ENCODE peak calls at places on chromosomes 3 and 15, in seven cellular contexts. One of them, this sample, is unnamed. For H3K9me3, the result is how much of the 10 kb centered on the place peaks cover.

GRCh38 chr15:47179988-47180387 is 537.3 kb upstream of the SEMA6D start:
- DNase-seq in ovary: no peak
- DNase-seq in H9: no peak
- DNase-seq in mucosa of descending colon: no peak
- DNase-seq in testis: no peak
- DNase-seq in A549: no peak
- DNase-seq in heart left ventricle: no peak
- DNase-seq in this sample: no peak

GRCh38 chr15:90479656-90480055 is 50.1 kb upstream of the CRTC3 start:
- DNase-seq in ovary: no peak
- DNase-seq in H9: no peak
- DNase-seq in mucosa of descending colon: no peak
- DNase-seq in testis: no peak
- DNase-seq in A549: no peak
- DNase-seq in heart left ventricle: no peak
- DNase-seq in this sample: peak

GRCh38 chr3:20742903-20743302 is 556.9 kb upstream of the SGO1 start:
- DNase-seq in ovary: no peak
- DNase-seq in H9: no peak
- DNase-seq in mucosa of descending colon: no peak
- DNase-seq in testis: no peak
- DNase-seq in A549: no peak
- DNase-seq in heart left ventricle: no peak
- DNase-seq in this sample: no peak

GRCh38 chr3:23202203-23202920 is 765 bp upstream of the UBE2E2 start:
- DNase-seq in ovary: no peak
- DNase-seq in H9: no peak
- DNase-seq in mucosa of descending colon: no peak
- DNase-seq in testis: peak
- DNase-seq in A549: peak
- DNase-seq in heart left ventricle: no peak
- DNase-seq in this sample: no peak

GRCh38 chr3:125200731-125201139 is 11.8 kb downstream of the SLC12A8 start:
- DNase-seq in ovary: no peak
- DNase-seq in H9: no peak
- DNase-seq in mucosa of descending colon: no peak
- DNase-seq in testis: no peak
- DNase-seq in A549: no peak
- DNase-seq in heart left ventricle: no peak
- DNase-seq in this sample: no peak

GRCh38 chr3:189040934-189041333 is 130.8 kb upstream of the TPRG1 start:
- DNase-seq in ovary: no peak
- DNase-seq in H9: no peak
- DNase-seq in mucosa of descending colon: no peak
- DNase-seq in testis: no peak
- DNase-seq in A549: no peak
- DNase-seq in heart left ventricle: no peak
- DNase-seq in this sample: no peak

GRCh38 chr3:108833616-108834015 is 11.0 kb downstream of the TRAT1 start:
- DNase-seq in ovary: no peak
- DNase-seq in H9: no peak
- DNase-seq in mucosa of descending colon: no peak
- DNase-seq in testis: no peak
- DNase-seq in A549: no peak
- DNase-seq in heart left ventricle: no peak
- DNase-seq in this sample: no peak

GRCh38 chr3:158407844-158408517 is 163.0 kb upstream of the MLF1 start:
- DNase-seq in ovary: no peak
- DNase-seq in H9: no peak
- DNase-seq in mucosa of descending colon: no peak
- DNase-seq in testis: no peak
- DNase-seq in A549: no peak
- DNase-seq in heart left ventricle: no peak
- DNase-seq in this sample: no peak

GRCh38 chr3:158718490-158719170 is 13.6 kb downstream of the RARRES1 start:
- DNase-seq in ovary: no peak
- DNase-seq in H9: no peak
- DNase-seq in mucosa of descending colon: no peak
- DNase-seq in testis: no peak
- DNase-seq in A549: peak
- DNase-seq in heart left ventricle: no peak
- DNase-seq in this sample: no peak

GRCh38 chr3:18441521-18441920 is 16.4 kb upstream of the SATB1 start:
- DNase-seq in ovary: no peak
- DNase-seq in H9: no peak
- DNase-seq in mucosa of descending colon: no peak
- DNase-seq in testis: no peak
- DNase-seq in A549: no peak
- DNase-seq in heart left ventricle: no peak
- DNase-seq in this sample: no peak

GRCh38 chr3:146159616-146160232 is 1.3 kb downstream of the PLOD2 start:
- DNase-seq in ovary: no peak
- DNase-seq in H9: no peak
- DNase-seq in mucosa of descending colon: no peak
- DNase-seq in testis: no peak
- DNase-seq in A549: no peak
- DNase-seq in heart left ventricle: no peak
- DNase-seq in this sample: no peak

GRCh38 chr3:55616803-55617202 is 129.7 kb upstream of the WNT5A start:
- DNase-seq in ovary: no peak
- DNase-seq in H9: no peak
- DNase-seq in mucosa of descending colon: no peak
- DNase-seq in testis: no peak
- DNase-seq in A549: no peak
- DNase-seq in heart left ventricle: no peak
- DNase-seq in this sample: no peak

GRCh38 chr15:34055868-34056595 is 17.0 kb upstream of the AVEN start:
- DNase-seq in ovary: no peak
- DNase-seq in H9: no peak
- DNase-seq in mucosa of descending colon: no peak
- DNase-seq in testis: no peak
- DNase-seq in A549: no peak
- DNase-seq in heart left ventricle: no peak
- DNase-seq in this sample: no peak

GRCh38 chr3:111998661-111999641 is at the start of gene TAGLN3:
- DNase-seq in ovary: no peak
- DNase-seq in H9: peak
- DNase-seq in mucosa of descending colon: peak
- DNase-seq in testis: no peak
- DNase-seq in A549: no peak
- DNase-seq in heart left ventricle: no peak
- DNase-seq in this sample: no peak

GRCh38 chr3:97359958-97360357 is 404.6 kb upstream of the ARL6 start:
- DNase-seq in ovary: no peak
- DNase-seq in H9: no peak
- DNase-seq in mucosa of descending colon: no peak
- DNase-seq in testis: no peak
- DNase-seq in A549: no peak
- DNase-seq in heart left ventricle: no peak
- DNase-seq in this sample: no peak

GRCh38 chr3:46848271-46849097 is 14.8 kb downstream of the MYL3 start:
- DNase-seq in ovary: peak
- DNase-seq in H9: peak
- DNase-seq in mucosa of descending colon: peak
- DNase-seq in testis: peak
- DNase-seq in A549: no peak
- DNase-seq in heart left ventricle: peak
- DNase-seq in this sample: no peak

GRCh38 chr3:178703268-178703975 is 167.2 kb downstream of the KCNMB2 start:
- DNase-seq in ovary: no peak
- DNase-seq in H9: no peak
- DNase-seq in mucosa of descending colon: no peak
- DNase-seq in testis: no peak
- DNase-seq in A549: no peak
- DNase-seq in heart left ventricle: no peak
- DNase-seq in this sample: no peak

GRCh38 chr3:46856576-46857471 is 6.4 kb downstream of the MYL3 start:
- DNase-seq in ovary: peak
- DNase-seq in H9: no peak
- DNase-seq in mucosa of descending colon: peak
- DNase-seq in testis: peak
- DNase-seq in A549: no peak
- DNase-seq in heart left ventricle: peak
- DNase-seq in this sample: peak

GRCh38 chr3:119342176-119342575 is 48.0 kb downstream of the ARHGAP31 start:
- DNase-seq in ovary: no peak
- DNase-seq in H9: no peak
- DNase-seq in mucosa of descending colon: no peak
- DNase-seq in testis: no peak
- DNase-seq in A549: no peak
- DNase-seq in heart left ventricle: no peak
- DNase-seq in this sample: no peak

GRCh38 chr3:73284432-73284831 is 223.0 kb downstream of the EBLN2 start:
- DNase-seq in ovary: no peak
- DNase-seq in H9: no peak
- DNase-seq in mucosa of descending colon: no peak
- DNase-seq in testis: no peak
- DNase-seq in A549: no peak
- DNase-seq in heart left ventricle: no peak
- DNase-seq in this sample: no peak

DNA sequence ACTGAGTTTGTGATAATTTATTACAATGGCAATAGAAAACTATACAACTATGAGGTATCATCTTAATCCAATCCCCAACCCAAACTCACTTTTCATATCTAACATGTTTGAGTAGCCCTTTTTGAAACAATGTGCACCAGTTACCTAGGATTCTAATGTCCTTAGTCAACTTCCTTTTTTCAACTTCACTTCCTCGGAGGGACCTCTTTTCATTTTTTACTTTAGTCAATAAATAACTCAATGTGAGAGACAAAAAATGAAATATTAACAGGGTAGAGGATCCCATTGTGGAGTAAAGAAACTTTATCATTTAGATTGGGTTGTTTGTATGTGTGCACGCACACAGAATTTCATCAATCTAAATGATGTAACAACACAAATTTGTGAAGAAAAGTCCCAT is 193.6 kb upstream of the LRRC3B start:
- DNase-seq in ovary: no peak
- DNase-seq in H9: no peak
- DNase-seq in mucosa of descending colon: no peak
- DNase-seq in testis: no peak
- DNase-seq in A549: no peak
- DNase-seq in heart left ventricle: no peak
- DNase-seq in this sample: no peak
- H3K9me3 ChIP-seq in ovary: under half
- H3K9me3 ChIP-seq in H9: under half
- H3K9me3 ChIP-seq in mucosa of descending colon: under half
- H3K9me3 ChIP-seq in testis: under half
- H3K9me3 ChIP-seq in A549: under half
- H3K9me3 ChIP-seq in heart left ventricle: under half
- H3K9me3 ChIP-seq in this sample: under half

DNA sequence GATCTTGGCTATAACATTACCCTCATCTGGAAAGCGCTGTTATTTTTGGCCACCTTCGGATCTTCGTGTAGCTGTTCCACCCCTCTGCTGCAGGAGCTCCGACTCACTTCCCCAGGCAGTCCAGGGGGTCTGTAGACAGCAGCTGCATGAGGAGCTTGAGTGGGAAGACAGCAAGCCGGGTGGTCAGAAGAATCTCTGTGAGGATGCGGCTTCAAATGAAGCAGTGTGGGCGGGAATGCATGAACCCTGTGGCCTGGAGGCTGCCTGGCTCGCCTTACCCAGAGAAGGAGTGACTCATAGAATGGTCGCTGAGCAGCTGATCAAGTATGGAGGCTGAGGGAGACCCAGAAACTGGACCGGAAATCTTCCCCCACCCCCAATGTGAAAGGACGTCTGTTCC is 45.2 kb upstream of the NR2F2 start:
- DNase-seq in ovary: no peak
- DNase-seq in H9: no peak
- DNase-seq in mucosa of descending colon: no peak
- DNase-seq in testis: peak
- DNase-seq in A549: no peak
- DNase-seq in heart left ventricle: peak
- DNase-seq in this sample: no peak
- TF ChIP-seq CTCF in ovary: no peak
- TF ChIP-seq CTCF in H9: no peak
- TF ChIP-seq CTCF in mucosa of descending colon: no peak
- TF ChIP-seq CTCF in testis: no peak
- TF ChIP-seq CTCF in A549: no peak
- TF ChIP-seq CTCF in heart left ventricle: no peak
- TF ChIP-seq CTCF in this sample: no peak

DNA sequence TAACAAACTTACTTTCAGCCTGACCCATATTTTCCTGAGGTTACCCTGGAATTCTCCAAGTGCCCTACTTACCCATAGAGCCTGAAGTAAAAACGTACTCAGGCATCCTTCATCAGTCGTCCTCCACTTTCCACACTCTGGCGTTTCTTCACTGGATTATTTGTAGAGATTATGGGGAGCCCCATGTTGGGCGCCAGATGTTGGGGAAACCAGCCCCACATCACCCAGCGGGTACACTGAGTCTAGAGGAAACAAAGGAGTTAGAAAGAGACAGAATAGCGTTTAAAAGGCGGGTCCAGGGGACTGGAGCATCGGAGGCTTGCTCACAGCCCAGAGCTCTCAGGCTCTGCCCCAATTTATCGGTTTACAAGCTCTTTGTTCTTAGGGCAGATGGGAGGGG is 9.7 kb upstream of the SLC28A2 start:
- DNase-seq in ovary: no peak
- DNase-seq in H9: no peak
- DNase-seq in mucosa of descending colon: no peak
- DNase-seq in testis: no peak
- DNase-seq in A549: peak
- DNase-seq in heart left ventricle: no peak
- DNase-seq in this sample: peak
- H3K9me3 ChIP-seq in ovary: under half
- H3K9me3 ChIP-seq in H9: under half
- H3K9me3 ChIP-seq in mucosa of descending colon: half or more
- H3K9me3 ChIP-seq in testis: under half
- H3K9me3 ChIP-seq in A549: under half
- H3K9me3 ChIP-seq in heart left ventricle: half or more
- H3K9me3 ChIP-seq in this sample: under half

DNA sequence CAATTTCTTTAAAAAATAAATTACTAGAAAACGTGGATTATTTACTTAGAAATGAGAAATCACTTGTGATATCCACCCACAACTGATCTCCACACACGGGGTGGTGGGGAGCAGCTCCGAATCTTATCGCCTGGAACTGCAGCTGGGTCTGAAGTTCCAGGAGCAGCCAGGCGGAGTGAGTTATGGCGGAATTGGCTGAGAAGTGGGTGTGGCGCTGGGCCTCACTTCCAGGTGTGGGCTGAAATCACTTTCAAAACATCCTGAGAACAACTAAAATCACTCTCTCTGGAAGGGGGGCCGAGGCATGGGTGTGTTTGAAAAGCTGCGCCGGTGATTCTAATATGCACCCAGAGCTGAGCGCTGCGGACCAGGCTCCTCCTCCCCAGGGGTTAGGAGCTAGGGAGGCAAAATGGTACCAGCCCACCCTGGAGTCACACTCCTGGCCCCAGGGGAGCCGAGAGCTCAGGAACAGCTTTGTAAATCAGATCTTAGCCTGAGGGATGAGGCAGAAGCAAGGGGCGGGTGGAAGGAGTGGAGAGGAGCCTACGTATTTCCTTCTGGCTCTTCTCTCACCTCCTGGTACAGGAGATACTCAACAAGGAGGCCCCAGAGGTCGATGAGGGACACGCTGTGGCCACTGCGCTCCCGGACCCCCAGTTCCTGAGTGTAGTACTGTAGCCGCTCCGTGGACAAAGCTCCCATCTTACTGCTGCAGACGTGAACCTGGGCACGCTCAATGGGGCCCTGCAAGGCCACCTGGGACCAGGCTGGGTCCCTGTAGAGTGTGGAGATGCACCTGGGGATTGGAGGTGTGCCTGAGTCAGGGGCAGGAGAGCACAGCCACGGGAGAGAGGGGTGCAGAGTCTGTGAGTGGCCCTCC is 9.6 kb downstream of the PLA2G4F start:
- DNase-seq in ovary: no peak
- DNase-seq in H9: peak
- DNase-seq in mucosa of descending colon: no peak
- DNase-seq in testis: no peak
- DNase-seq in A549: no peak
- DNase-seq in heart left ventricle: no peak
- DNase-seq in this sample: no peak
- TF ChIP-seq CTCF in ovary: no peak
- TF ChIP-seq CTCF in H9: no peak
- TF ChIP-seq CTCF in mucosa of descending colon: no peak
- TF ChIP-seq CTCF in testis: no peak
- TF ChIP-seq CTCF in A549: no peak
- TF ChIP-seq CTCF in heart left ventricle: no peak
- TF ChIP-seq CTCF in this sample: no peak